ENCODE peak calls at places on chromosomes 12 and 14, in four cellular contexts. U, D, F and H are unnamed samples. For H3K27me3, the result is how much of the 10 kb centered on the place peaks cover.

GRCh38 chr14:23106747-23107045 is 1.9 kb upstream of the CIROP start:
- DNase-seq in U (no peak), D (no peak), F (no peak), H (no peak)

GRCh38 chr12:6430990-6431353 is 13.8 kb upstream of the CD27 start:
- DNase-seq in U (peak), D (no peak), F (no peak), H (no peak)

GRCh38 chr14:93926873-93927571 is at the start of gene FAM181A:
- DNase-seq in U (no peak), D (no peak), F (no peak), H (no peak)

GRCh38 chr12:123900898-123901376 is 71.7 kb downstream of the CCDC92 start:
- DNase-seq in U (no peak), D (no peak), F (no peak), H (no peak)

GRCh38 chr14:51210594-51210993 is 29.5 kb upstream of the TMX1 start:
- DNase-seq in U (no peak), D (no peak), F (no peak), H (no peak)

GRCh38 chr12:89919241-89919906 is 210.7 kb upstream of the ATP2B1 start:
- DNase-seq in U (no peak), D (no peak), F (no peak), H (no peak)

GRCh38 chr14:101862711-101863110 is 101.2 kb downstream of the PPP2R5C start:
- DNase-seq in U (no peak), D (no peak), F (no peak), H (no peak)

GRCh38 chr12:12563529-12563928 is 866 bp upstream of the DUSP16 start:
- DNase-seq in U (no peak), D (no peak), F (no peak), H (no peak)

GRCh38 chr12:120628919-120629318 is 11.5 kb upstream of the CABP1 start:
- DNase-seq in U (no peak), D (no peak), F (no peak), H (no peak)

GRCh38 chr12:22283508-22283907 is 51.0 kb downstream of the ST8SIA1 start:
- DNase-seq in U (no peak), D (no peak), F (no peak), H (no peak)

GRCh38 chr12:104569348-104570173 is 112.8 kb downstream of the CHST11 start:
- DNase-seq in U (no peak), D (no peak), F (no peak), H (no peak)

GRCh38 chr14:67934087-67934486 is 114.5 kb downstream of the RAD51B start:
- DNase-seq in U (no peak), D (peak), F (no peak), H (peak)

GRCh38 chr12:108633534-108634224 is at the start of gene SELPLG:
- DNase-seq in U (peak), D (no peak), F (no peak), H (no peak)

GRCh38 chr12:109736552-109737108 is 23.0 kb downstream of the FAM222A start:
- DNase-seq in U (peak), D (no peak), F (peak), H (no peak)

GRCh38 chr12:3905664-3906063 is 32.5 kb upstream of the PARP11 start:
- DNase-seq in U (no peak), D (no peak), F (no peak), H (no peak)

GRCh38 chr12:59452746-59453145 is 143.1 kb upstream of the SLC16A7 start:
- DNase-seq in U (no peak), D (no peak), F (no peak), H (no peak)

GRCh38 chr12:52235822-52236291 is 2.8 kb downstream of the KRT7 start:
- DNase-seq in U (peak), D (no peak), F (no peak), H (no peak)
- H3K27me3 ChIP-seq in U (under half), D (under half), F (under half), H (under half)

GRCh38 chr14:98236314-98236713 is 1035.7 kb downstream of the BCL11B start:
- DNase-seq in U (no peak), D (no peak), F (no peak), H (no peak)
- H3K27me3 ChIP-seq in U (under half), D (under half), F (under half), H (under half)

GRCh38 chr12:2619136-2619535 is 175.6 kb upstream of the FKBP4 start:
- DNase-seq in U (no peak), D (no peak), F (no peak), H (no peak)
- H3K27me3 ChIP-seq in U (under half), D (under half), F (under half), H (under half)

GRCh38 chr12:94149781-94150482 is 1.6 kb downstream of the PLXNC1 start:
- DNase-seq in U (no peak), D (no peak), F (no peak), H (no peak)
- H3K27me3 ChIP-seq in U (under half), D (under half), F (under half), H (half or more)

GRCh38 chr12:112798019-112798760 is 6.6 kb downstream of the RPH3A start:
- DNase-seq in U (no peak), D (no peak), F (no peak), H (no peak)

GRCh38 chr12:112792743-112793142 is 1.2 kb downstream of the RPH3A start:
- DNase-seq in U (no peak), D (no peak), F (no peak), H (no peak)

GRCh38 chr12:112794721-112795486 is 3.4 kb downstream of the RPH3A start:
- DNase-seq in U (no peak), D (no peak), F (no peak), H (no peak)

GRCh38 chr12:112795582-112795981 is 4.0 kb downstream of the RPH3A start:
- DNase-seq in U (no peak), D (no peak), F (no peak), H (no peak)

DNA sequence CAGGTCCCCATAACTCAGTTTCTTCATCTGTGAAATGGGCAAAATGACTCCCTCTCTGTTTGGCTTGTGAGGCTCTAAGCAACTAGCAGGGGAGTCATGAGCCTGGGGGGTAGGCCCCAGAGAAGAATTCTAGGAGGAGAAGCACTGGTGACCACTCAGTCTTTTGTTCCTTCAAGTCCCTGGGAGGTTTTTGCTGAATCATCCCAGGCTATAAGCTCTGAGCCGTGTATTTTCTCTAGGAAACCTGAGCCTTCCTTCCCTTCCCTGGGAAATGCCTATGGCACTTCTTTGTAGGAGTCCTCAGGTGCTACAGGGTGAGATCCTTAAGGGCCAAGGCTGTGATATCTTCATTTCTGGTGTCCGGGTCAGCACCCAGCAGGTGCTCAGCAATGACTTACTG is 4.5 kb downstream of the RPH3A start:
- DNase-seq in U (no peak), D (no peak), F (no peak), H (no peak)
- H3K27me3 ChIP-seq in U (under half), D (half or more), F (under half), H (under half)

GRCh38 chr14:78667141-78667540 is 497.0 kb downstream of the NRXN3 start:
- DNase-seq in U (no peak), D (no peak), F (no peak), H (no peak)

GRCh38 chr14:78666336-78667056 is 496.3 kb downstream of the NRXN3 start:
- DNase-seq in U (no peak), D (no peak), F (no peak), H (no peak)
- H3K27me3 ChIP-seq in U (under half), D (under half), F (under half), H (under half)

DNA sequence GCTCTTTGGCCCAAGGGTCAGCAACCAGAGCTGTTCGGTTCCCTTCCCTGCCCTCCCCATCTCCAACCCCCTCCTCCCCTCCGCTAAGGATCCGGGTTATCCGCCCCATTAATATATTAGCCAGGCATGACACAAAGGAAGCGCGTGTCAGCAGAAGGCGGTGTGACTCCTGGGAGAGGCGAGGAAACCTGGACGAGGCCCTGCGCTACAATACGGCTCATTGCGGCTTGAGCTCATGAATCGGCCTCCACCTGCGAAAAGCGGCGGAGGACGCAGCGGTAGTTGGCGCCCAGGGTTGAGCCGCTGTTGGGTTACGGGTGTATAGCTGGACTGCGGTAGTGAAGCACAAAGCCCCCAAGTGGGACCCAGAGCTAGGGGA is 10.0 kb downstream of the FOXA1 start:
- DNase-seq in U (no peak), D (no peak), F (no peak), H (no peak)
- H3K27me3 ChIP-seq in U (under half), D (under half), F (half or more), H (half or more)

DNA sequence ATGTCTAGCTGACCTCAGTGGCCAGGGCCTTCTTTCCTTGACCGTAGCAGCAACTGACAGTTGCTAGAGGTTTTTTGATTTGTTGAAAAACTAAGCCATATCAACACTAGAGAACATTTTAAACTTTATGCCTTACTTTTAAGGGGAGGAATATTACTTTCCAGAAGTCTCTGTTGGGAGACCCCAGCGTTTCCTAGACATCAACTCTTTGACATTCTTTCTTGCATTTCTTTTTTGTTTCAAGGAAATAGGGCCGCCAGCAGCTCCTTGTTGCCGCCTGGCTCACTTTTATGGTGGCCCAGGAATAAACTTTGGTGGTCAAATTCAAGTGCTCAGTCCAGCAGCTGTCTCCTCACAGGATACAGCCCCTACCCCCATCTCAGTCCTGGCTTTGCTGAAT is 2.5 kb upstream of the HOXC11 start:
- DNase-seq in U (no peak), D (no peak), F (no peak), H (no peak)
- H3K27me3 ChIP-seq in U (under half), D (under half), F (under half), H (under half)